ENCODE peak calls at places on chromosomes 7 and 10, in five cellular contexts. R is neuronal stem cell, J is mesendoderm, O is trophoblast cell, Z is H1. D is an unnamed sample.

GRCh38 chr7:107179326-107180163 is 10.7 kb downstream of the HBP1 start:
- DNase-seq in O (peak), Z (no peak), J (no peak), R (no peak), D (peak)

GRCh38 chr10:50322075-50322474 is 70.8 kb upstream of the ASAH2 start:
- DNase-seq in R (no peak), J (peak), O (peak), Z (no peak), D (peak)

GRCh38 chr10:113199459-113199858 is 249.4 kb downstream of the TCF7L2 start:
- DNase-seq in O (no peak), R (no peak), Z (no peak), J (no peak), D (peak)

GRCh38 chr7:70700935-70701425 is 431.0 kb upstream of the GALNT17 start:
- DNase-seq in O (no peak), Z (no peak), J (no peak), R (no peak), D (no peak)

GRCh38 chr10:93438796-93439253 is 43.3 kb downstream of the MYOF start:
- DNase-seq in O (peak), J (peak), Z (no peak), R (no peak), D (no peak)

GRCh38 chr7:141701489-141702046 is 398 bp downstream of the DENND11 start:
- DNase-seq in Z (peak), J (peak), R (peak), O (no peak), D (no peak)

GRCh38 chr7:85619236-85619635 is 432.4 kb upstream of the SEMA3D start:
- DNase-seq in O (no peak), R (no peak), Z (no peak), J (no peak), D (no peak)

GRCh38 chr7:152054377-152055230 is 29.1 kb downstream of the GALNT11 start:
- DNase-seq in J (no peak), R (no peak), Z (no peak), O (no peak), D (peak)

GRCh38 chr7:55183897-55184296 is 165.1 kb downstream of the EGFR start:
- DNase-seq in Z (no peak), O (no peak), R (no peak), J (no peak), D (no peak)

GRCh38 chr10:6763417-6763816 is 183.3 kb upstream of the PRKCQ start:
- DNase-seq in Z (no peak), O (no peak), J (peak), R (no peak), D (no peak)

GRCh38 chr10:6755891-6756460 is 175.9 kb upstream of the PRKCQ start:
- DNase-seq in J (no peak), Z (no peak), R (no peak), O (no peak), D (peak)

GRCh38 chr10:6757119-6757518 is 177.0 kb upstream of the PRKCQ start:
- DNase-seq in Z (no peak), J (no peak), R (no peak), O (no peak), D (no peak)

GRCh38 chr10:6759961-6760360 is 179.9 kb upstream of the PRKCQ start:
- DNase-seq in Z (no peak), J (no peak), O (no peak), R (no peak), D (no peak)
- H3K4ac ChIP-seq in Z (no peak), J (no peak), O (no peak), R (no peak), D (no peak)

GRCh38 chr7:4185136-4185535 is 497.0 kb upstream of the FOXK1 start:
- DNase-seq in R (no peak), J (no peak), O (no peak), Z (no peak), D (no peak)

GRCh38 chr7:4182605-4183300 is 499.3 kb upstream of the FOXK1 start:
- DNase-seq in Z (no peak), O (no peak), R (no peak), J (no peak), D (no peak)

GRCh38 chr7:4185736-4186512 is 496.2 kb upstream of the FOXK1 start:
- DNase-seq in Z (no peak), J (no peak), R (no peak), O (no peak), D (no peak)

GRCh38 chr7:4186513-4186780 is 495.6 kb upstream of the FOXK1 start:
- DNase-seq in Z (no peak), O (no peak), R (no peak), J (no peak), D (no peak)

DNA sequence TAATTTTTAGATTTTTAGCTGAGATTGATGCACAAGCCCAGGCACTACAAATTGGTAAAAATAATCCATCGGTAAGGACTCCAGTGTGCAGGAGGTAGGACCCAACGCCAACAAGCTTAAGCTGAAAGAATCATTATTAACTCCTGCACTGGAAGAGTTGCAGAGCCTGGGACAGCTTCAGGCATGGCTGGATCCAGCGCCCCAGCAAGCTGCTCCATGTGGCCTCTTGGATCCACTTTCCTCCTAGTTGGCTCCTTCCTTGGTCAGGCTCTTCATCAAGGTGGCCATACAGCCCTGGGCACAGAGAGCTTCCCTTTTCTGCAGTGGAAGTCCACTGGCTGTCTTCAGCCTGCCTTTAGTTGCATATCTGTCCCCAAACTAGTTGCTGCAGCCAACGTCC is 497.4 kb upstream of the FOXK1 start:
- DNase-seq in J (no peak), O (no peak), Z (no peak), R (no peak), D (no peak)
- H4K8ac ChIP-seq in J (no peak), O (no peak), Z (no peak), R (no peak), D (no peak)

GRCh38 chr10:3493621-3494020 is 291.4 kb downstream of the KLF6 start:
- DNase-seq in O (peak), R (no peak), J (no peak), Z (no peak), D (no peak)

GRCh38 chr10:3495281-3495680 is 289.7 kb downstream of the KLF6 start:
- DNase-seq in R (no peak), Z (no peak), O (peak), J (peak), D (no peak)

GRCh38 chr10:3494879-3495230 is 290.2 kb downstream of the KLF6 start:
- DNase-seq in O (peak), R (no peak), Z (no peak), J (no peak), D (no peak)

GRCh38 chr10:3496138-3496537 is 288.9 kb downstream of the KLF6 start:
- DNase-seq in R (no peak), Z (no peak), J (peak), O (peak), D (no peak)

GRCh38 chr10:3494131-3494878 is 290.7 kb downstream of the KLF6 start:
- DNase-seq in R (no peak), O (peak), Z (no peak), J (peak), D (peak)
- H3K4me3 ChIP-seq in R (no peak), O (no peak), Z (no peak), J (no peak), D (no peak)

GRCh38 chr7:100604078-100604975 is 2.2 kb downstream of the PCOLCE start:
- DNase-seq in J (peak), O (peak), R (no peak), Z (peak), D (peak)
- H3K4ac ChIP-seq in J (peak), O (peak), R (no peak), Z (peak), D (peak)

D was measured in IMR-90.